ENCODE peak calls at places on chromosomes 7 and 10, in five cellular contexts. N is GM23248, R is hepatocyte, T is HCT116, M is neural progenitor cell. D is an unnamed sample.

GRCh38 chr10:132396495-132397035 is 435 bp upstream of the PWWP2B start:
- DNase-seq in N (peak), R (peak), T (no peak), M (peak), D (peak)

GRCh38 chr7:67696878-67697277 is 700.2 kb downstream of the TYW1 start:
- DNase-seq in N (no peak), R (no peak), T (no peak), M (no peak), D (no peak)

GRCh38 chr7:107948645-107949442 is 54.1 kb downstream of the LAMB1 start:
- DNase-seq in N (peak), R (no peak), T (peak), M (no peak), D (no peak)

GRCh38 chr7:118129037-118129436 is 54.9 kb upstream of the LSM8 start:
- DNase-seq in N (no peak), R (no peak), T (no peak), M (no peak), D (no peak)

GRCh38 chr10:111085690-111086353 is 9.0 kb downstream of the ADRA2A start:
- DNase-seq in N (no peak), R (no peak), T (no peak), M (no peak), D (no peak)

GRCh38 chr10:115947104-115947503 is 325.9 kb downstream of the GFRA1 start:
- DNase-seq in N (peak), R (no peak), T (no peak), M (no peak), D (no peak)

GRCh38 chr10:60809157-60809556 is 30.9 kb downstream of the CDK1 start:
- DNase-seq in N (peak), R (peak), T (no peak), M (no peak), D (no peak)

GRCh38 chr10:91249700-91250099 is 29.2 kb downstream of the PCGF5 start:
- DNase-seq in N (no peak), R (no peak), T (no peak), M (no peak), D (no peak)

GRCh38 chr10:126661356-126661755 is 9.1 kb downstream of the C10orf90 start:
- DNase-seq in N (no peak), R (no peak), T (no peak), M (no peak), D (no peak)

GRCh38 chr10:30324448-30325110 is 24.5 kb downstream of the MTPAP start:
- DNase-seq in N (peak), R (no peak), T (no peak), M (no peak), D (no peak)

GRCh38 chr10:43374194-43374593 is 2.8 kb downstream of the FXYD4 start:
- DNase-seq in N (no peak), R (no peak), T (no peak), M (no peak), D (no peak)

GRCh38 chr10:43817368-43817767 is 168.7 kb upstream of the ZNF32 start:
- DNase-seq in N (peak), R (no peak), T (no peak), M (no peak), D (no peak)

GRCh38 chr10:30079423-30079822 is 20.0 kb upstream of the JCAD start:
- DNase-seq in N (no peak), R (no peak), T (no peak), M (no peak), D (peak)

GRCh38 chr7:44693641-44694313 is 54.9 kb upstream of the ZMIZ2 start:
- DNase-seq in N (peak), R (no peak), T (peak), M (no peak), D (no peak)

GRCh38 chr10:45064998-45065397 is 64.3 kb downstream of the ZNF22 start:
- DNase-seq in N (no peak), R (no peak), T (no peak), M (no peak), D (no peak)

GRCh38 chr10:4820804-4821401 is 5.1 kb upstream of the AKR1E2 start:
- DNase-seq in N (no peak), R (no peak), T (no peak), M (no peak), D (no peak)

DNA sequence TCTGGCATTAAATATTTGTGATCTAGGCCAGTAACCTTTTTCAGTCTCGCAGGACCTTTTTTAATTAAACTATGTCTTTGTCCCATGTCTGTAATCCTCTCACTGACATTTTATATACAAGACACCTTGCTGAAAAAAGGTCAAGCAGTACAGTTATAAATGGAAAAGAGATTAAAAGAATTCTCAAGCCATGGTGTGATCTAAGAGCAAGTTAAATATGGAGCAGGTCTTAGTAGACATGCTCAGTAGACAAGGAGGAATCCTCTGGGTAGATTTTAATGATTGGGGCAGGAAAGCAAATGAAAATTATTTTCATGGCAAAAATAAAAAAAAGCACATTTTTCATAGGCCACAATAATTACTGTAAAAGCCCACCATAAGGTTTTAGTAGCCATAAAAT is 203.5 kb downstream of the PPP1R3A start:
- DNase-seq in N (no peak), R (no peak), T (no peak), M (no peak), D (no peak)
- H3K4me3 ChIP-seq in N (no peak), R (no peak), T (no peak), M (no peak), D (no peak)

GRCh38 chr7:95550546-95550945 is 45.8 kb downstream of the PDK4 start:
- DNase-seq in N (no peak), R (no peak), T (no peak), M (no peak), D (no peak)

GRCh38 chr7:95546647-95547046 is 49.7 kb downstream of the PDK4 start:
- DNase-seq in N (no peak), R (no peak), T (no peak), M (no peak), D (no peak)

GRCh38 chr7:95547356-95547755 is 49.0 kb downstream of the PDK4 start:
- DNase-seq in N (no peak), R (no peak), T (no peak), M (no peak), D (no peak)

GRCh38 chr7:95547949-95548348 is 48.4 kb downstream of the PDK4 start:
- DNase-seq in N (no peak), R (no peak), T (no peak), M (no peak), D (no peak)

DNA sequence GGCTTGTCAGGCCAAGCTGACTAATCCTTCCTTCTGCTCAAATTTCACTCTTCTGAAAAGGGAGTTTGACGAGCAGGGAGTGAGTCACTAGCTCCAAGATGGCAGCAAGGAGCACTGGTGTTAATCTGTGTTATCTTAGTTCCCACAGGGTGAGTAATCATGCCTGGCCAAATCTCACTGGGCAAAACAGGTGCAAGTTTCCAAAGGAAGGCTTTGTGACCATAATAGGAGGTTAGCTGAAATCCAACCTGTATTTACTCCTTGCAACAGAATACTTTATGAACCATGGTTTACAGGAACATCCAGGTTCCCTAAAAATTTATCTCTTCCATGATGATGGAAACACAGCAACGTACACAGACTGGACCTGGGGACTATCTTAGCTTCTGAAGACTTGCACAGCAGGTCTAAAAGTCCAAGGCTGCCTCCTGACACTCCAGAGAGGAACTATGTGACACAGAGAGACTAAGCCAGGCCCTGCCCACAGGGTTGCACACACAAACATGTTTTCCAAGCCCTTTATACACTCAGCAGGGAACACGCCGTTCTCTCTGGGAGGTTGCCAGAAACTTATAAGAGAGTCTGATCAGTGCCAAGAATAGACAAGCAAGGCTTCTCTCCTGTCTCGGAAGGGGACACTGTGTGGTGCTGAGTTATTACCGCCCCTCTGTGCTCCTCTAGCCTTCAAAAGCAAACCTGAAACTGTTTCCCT is 46.3 kb downstream of the PDK4 start:
- DNase-seq in N (peak), R (peak), T (peak), M (no peak), D (no peak)
- TF ChIP-seq EZH2phosphoT487 in N (no peak), R (no peak), T (no peak), M (no peak), D (no peak)

DNA sequence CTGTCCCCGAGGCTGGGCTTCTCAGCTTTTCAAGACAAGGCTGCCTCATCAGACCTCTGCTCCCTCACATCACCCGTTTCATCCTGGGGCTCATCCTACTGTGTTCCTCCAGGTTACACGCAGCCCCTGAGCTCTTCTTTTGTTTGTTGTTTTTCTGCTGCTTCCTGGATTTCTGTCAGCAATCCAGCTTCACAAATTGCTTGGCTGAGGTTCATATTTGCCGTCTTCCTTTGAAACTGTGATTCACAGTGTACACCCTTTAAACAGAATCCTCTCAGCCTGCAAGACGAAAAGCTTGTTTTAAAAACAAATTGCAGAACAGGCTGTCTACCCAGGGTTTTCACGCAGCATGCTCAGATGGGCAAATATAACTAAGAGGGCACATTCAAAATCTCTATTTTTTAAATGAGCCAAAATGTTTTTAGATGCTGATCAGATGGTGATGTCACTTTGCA is 39.1 kb upstream of the PARD3 start:
- DNase-seq in N (peak), R (peak), T (no peak), M (no peak), D (no peak)
- H3K4me3 ChIP-seq in N (peak), R (no peak), T (no peak), M (no peak), D (no peak)

GRCh38 chr7:81488210-81488609 is 281.6 kb downstream of the HGF start:
- DNase-seq in N (no peak), R (no peak), T (no peak), M (no peak), D (no peak)
- TF ChIP-seq EZH2phosphoT487 in N (no peak), R (no peak), T (no peak), M (no peak), D (no peak)

DNA sequence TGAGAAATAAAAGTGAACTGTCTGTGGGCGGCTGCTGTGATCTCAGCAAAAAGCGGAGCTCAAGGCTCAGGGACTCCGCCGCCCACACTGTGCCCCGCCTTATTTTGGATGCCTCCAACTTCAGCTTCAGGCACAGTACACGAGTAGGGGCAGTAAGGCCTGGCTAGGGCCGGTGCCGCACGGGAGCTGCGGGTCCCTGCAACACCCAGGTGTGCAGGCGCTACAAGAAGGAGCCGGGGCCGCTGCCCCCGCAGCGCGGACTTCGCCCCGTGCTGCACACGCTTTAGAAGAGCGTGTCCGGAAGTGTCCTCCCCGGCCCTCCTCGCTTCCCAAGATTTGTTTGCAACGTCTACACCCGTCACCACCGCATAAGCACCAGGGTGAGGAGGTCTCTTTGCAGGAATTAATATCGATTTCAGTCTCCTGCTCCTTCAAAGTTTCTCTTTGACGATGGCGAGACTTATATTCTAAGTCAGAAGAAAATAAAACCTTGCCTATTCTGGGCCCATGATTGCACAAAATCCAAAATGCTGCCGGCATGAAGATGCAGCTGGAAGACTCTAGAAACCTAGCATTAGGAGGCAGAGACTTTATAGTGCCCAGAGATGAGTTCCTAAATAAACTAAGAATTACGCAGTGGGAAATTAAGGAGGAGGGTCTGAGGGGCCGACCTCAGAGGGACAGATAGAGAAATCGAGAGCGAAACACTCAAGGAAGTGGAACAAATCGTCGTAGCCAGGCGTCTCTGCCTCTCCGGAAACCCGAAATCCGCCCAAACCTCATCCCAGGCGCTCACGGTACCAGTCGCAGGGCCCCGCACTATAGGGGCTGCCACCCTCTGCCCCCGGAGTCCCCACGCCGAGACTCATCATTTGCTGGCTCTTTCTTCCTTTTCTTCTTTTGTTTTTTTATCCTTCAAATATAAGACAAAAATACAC is 6.4 kb downstream of the VAX1 start:
- DNase-seq in N (no peak), R (peak), T (no peak), M (peak), D (no peak)
- H3K4me3 ChIP-seq in N (no peak), R (no peak), T (no peak), M (peak), D (no peak)

DNA sequence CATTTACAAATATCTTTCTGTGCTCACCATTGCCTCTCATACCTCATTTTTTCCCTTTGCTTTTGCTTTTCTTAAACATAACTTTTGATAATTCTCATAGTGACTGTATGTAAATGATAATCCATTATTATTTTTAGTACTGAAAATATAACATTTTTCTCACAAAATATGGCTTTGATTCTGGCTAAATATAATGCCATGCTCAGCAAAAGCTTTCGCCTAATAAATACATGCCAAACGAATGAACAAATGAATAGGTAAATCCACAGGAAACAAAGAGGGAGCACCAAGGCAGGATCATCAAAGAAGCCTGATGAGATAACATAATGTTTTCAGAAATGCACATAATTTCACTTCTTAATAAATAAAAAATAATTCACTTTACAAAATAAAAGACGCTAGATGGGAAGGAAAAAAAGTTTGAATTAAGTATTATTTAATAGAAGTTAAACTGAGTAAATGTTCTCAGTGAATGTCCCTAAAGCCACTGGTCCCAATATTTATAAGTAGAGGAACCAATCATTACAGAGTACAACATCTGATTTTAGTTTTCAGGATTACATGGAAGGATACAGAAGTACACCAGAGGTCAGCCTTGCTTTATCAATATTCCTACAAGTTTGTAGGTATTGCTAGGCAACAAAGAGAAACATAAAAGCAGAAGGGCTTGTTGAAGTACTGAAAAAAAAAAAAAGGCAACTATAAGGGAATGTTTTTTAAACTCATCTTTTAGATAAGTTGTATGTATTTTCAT is 52.3 kb downstream of the RNLS start:
- DNase-seq in N (no peak), R (no peak), T (no peak), M (no peak), D (no peak)
- TF ChIP-seq EZH2phosphoT487 in N (no peak), R (no peak), T (no peak), M (no peak), D (no peak)

DNA sequence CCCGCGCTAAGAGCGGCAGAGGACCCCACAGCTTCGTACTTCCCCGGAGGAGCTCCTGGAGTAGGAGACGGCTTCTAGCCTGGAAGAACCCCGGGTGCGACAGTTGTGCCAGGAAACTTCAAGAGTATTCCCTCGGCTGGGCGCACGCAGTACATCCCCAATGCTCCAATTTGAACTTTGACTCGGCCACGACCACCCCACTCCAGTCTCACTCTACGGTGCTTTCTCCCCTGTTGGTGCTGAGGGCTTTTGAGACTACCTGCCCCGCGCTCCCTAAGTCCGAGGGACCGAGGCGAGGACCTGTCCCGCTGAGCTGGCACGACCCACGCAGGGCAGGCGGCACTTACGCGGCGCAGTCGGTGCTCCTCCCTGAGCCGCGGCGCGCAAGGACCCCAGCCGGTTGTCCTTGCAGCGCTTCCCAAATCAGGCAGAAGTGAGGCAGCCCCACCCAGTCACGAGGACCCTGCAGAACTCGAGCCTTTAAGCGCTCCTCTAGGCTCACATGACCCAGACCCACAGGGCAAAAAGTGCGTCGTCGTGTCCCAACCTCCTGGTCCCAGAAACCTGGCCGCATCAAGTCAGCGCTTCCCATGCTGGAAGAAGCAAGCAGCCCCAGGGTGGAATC is at the start of gene CPVL:
- DNase-seq in N (peak), R (peak), T (peak), M (peak), D (no peak)
- H3K4me3 ChIP-seq in N (peak), R (peak), T (peak), M (peak), D (no peak)

DNA sequence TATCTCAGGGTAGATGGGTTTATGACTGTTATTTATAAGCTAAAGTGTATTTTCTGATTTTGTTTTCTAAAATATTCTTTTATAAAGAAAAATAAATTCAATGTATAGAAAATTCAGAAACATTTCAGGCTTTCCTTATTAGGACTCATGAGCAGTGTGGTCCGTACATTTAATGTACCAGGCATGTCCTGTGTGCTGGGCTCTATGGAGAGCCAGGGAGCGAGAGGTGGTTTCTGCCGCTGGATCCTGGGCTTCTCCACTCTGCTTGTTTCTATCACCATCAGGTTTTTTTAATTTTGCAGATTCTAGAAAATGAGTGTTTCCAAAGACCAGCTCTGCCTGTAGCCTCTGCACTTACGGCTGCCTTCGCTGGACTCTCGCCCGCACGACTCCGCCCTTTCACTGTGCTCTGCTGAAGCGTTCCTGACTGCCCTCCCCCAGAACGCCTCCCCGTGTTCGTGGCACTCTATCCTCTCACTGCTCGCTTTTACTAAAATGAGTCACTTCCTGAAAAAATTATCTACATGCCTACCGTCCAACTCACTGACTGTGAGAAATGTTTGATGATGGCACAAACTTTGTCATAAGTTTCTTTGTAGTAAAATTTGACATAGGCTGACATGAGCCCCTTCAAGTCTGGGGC is 188.5 kb downstream of the ZMYND11 start:
- DNase-seq in N (peak), R (peak), T (peak), M (no peak), D (no peak)
- TF ChIP-seq EZH2phosphoT487 in N (no peak), R (no peak), T (no peak), M (no peak), D (no peak)